ENCODE peak calls at places on chromosomes 3 and 15, in ten cellular contexts. C is choroid plexus epithelial cell, O is mesenchymal stem cell, S is mucosa of gallbladder, G is left cardiac atrium, F is OCI-LY7, N is T-helper 1 cell, R is ELR, D is CMK, E is upper lobe of left lung. A is an unnamed sample.

GRCh38 chr3:52845691-52846426 is 11.0 kb upstream of the MUSTN1 start:
- DNase-seq in O (no peak), C (no peak), F (peak), R (no peak), S (no peak), E (no peak), D (no peak), G (no peak), N (no peak), A (no peak)

GRCh38 chr3:133595341-133595740 is 21.9 kb downstream of the CDV3 start:
- DNase-seq in D (no peak), F (no peak), N (no peak), S (no peak), E (no peak), O (no peak), G (no peak), C (peak), R (peak), A (peak)

GRCh38 chr3:36944012-36944640 is 728 bp downstream of the TRANK1 start:
- DNase-seq in N (peak), D (no peak), S (peak), E (no peak), O (peak), C (peak), R (peak), F (peak), G (peak), A (peak)

GRCh38 chr3:159829056-159829995 is 159.3 kb upstream of the IL12A start:
- DNase-seq in O (peak), N (no peak), F (no peak), S (peak), R (peak), E (no peak), D (no peak), C (peak), G (peak), A (peak)

GRCh38 chr3:147397911-147398809 is 8.2 kb downstream of the ZIC4 start:
- DNase-seq in S (no peak), N (no peak), E (peak), C (peak), O (no peak), R (no peak), D (no peak), G (no peak), F (no peak), A (no peak)

GRCh38 chr15:82624008-82624407 is 23.2 kb downstream of the CPEB1 start:
- DNase-seq in D (no peak), C (no peak), N (no peak), G (no peak), S (no peak), E (no peak), O (no peak), R (no peak), F (no peak), A (no peak)

GRCh38 chr15:38818156-38818745 is 253.6 kb upstream of the RASGRP1 start:
- DNase-seq in N (no peak), D (no peak), E (peak), S (no peak), O (no peak), R (no peak), G (peak), F (no peak), C (no peak), A (no peak)

GRCh38 chr3:146241523-146242240 is 9.2 kb downstream of the PLSCR4 start:
- DNase-seq in R (no peak), F (no peak), N (no peak), O (no peak), G (no peak), D (no peak), S (peak), C (peak), E (no peak), A (peak)

GRCh38 chr15:62972814-62973213 is 69.7 kb upstream of the TPM1 start:
- DNase-seq in S (peak), F (no peak), N (no peak), O (peak), R (peak), D (no peak), E (no peak), G (no peak), C (peak), A (peak)

GRCh38 chr3:35291837-35292236 is 347.5 kb upstream of the ARPP21 start:
- DNase-seq in N (no peak), G (no peak), O (no peak), E (no peak), R (no peak), D (no peak), S (no peak), F (no peak), C (no peak), A (no peak)

GRCh38 chr15:75321711-75322110 is 14.2 kb upstream of the COMMD4 start:
- DNase-seq in F (no peak), S (no peak), O (no peak), E (no peak), G (no peak), C (no peak), D (no peak), N (no peak), R (no peak), A (no peak)

GRCh38 chr3:1228289-1228688 is 135.5 kb downstream of the CNTN6 start:
- DNase-seq in D (no peak), O (no peak), G (no peak), F (no peak), S (no peak), E (no peak), C (no peak), N (no peak), R (no peak), A (no peak)

GRCh38 chr3:126971891-126972351 is 11.0 kb upstream of the PLXNA1 start:
- DNase-seq in O (peak), G (peak), S (peak), E (peak), R (no peak), N (no peak), C (peak), D (no peak), F (no peak), A (peak)

GRCh38 chr3:9352917-9353823 is 9.7 kb upstream of the THUMPD3 start:
- DNase-seq in D (no peak), R (peak), E (no peak), G (peak), S (peak), O (peak), C (peak), N (peak), F (peak), A (peak)

GRCh38 chr3:157077565-157077991 is 82.4 kb downstream of the CCNL1 start:
- DNase-seq in O (peak), N (no peak), R (no peak), G (no peak), D (no peak), S (no peak), F (no peak), C (no peak), E (no peak), A (peak)

GRCh38 chr15:39321977-39322376 is 258.9 kb upstream of the THBS1 start:
- DNase-seq in C (peak), R (no peak), S (no peak), G (no peak), D (no peak), O (no peak), E (no peak), F (no peak), N (no peak), A (peak)

GRCh38 chr3:127101411-127102067 is 91.4 kb upstream of the PRR23E start:
- DNase-seq in C (no peak), N (no peak), F (no peak), S (no peak), R (no peak), E (no peak), G (no peak), D (no peak), O (no peak), A (no peak)

GRCh38 chr3:5767304-5767703 is 579.8 kb downstream of the EDEM1 start:
- DNase-seq in F (no peak), O (no peak), D (no peak), C (no peak), N (no peak), S (no peak), R (no peak), E (no peak), G (no peak), A (no peak)

GRCh38 chr3:10370429-10370828 is 49.5 kb upstream of the SEC13 start:
- DNase-seq in O (peak), E (no peak), F (no peak), G (no peak), C (peak), N (peak), D (no peak), R (peak), S (no peak), A (peak)

GRCh38 chr15:65286069-65286703 is 497 bp downstream of the PARP16 start:
- DNase-seq in D (no peak), O (peak), R (peak), C (no peak), G (peak), N (peak), E (peak), S (peak), F (peak), A (peak)

GRCh38 chr15:95987886-95988573 is 342.5 kb upstream of the NR2F2 start:
- DNase-seq in F (no peak), D (no peak), G (no peak), S (no peak), N (no peak), C (no peak), E (no peak), R (no peak), O (no peak), A (no peak)

GRCh38 chr15:47887181-47887580 is 169.9 kb downstream of the SEMA6D start:
- DNase-seq in E (no peak), F (no peak), R (no peak), O (no peak), S (no peak), G (no peak), C (no peak), D (no peak), N (no peak), A (no peak)

GRCh38 chr3:170233532-170233931 is 11.3 kb downstream of the PRKCI start:
- DNase-seq in R (peak), D (no peak), F (no peak), O (peak), S (no peak), E (no peak), N (no peak), G (no peak), C (peak), A (peak)

GRCh38 chr3:122461834-122462233 is 46.0 kb upstream of the WDR5B start:
- DNase-seq in O (no peak), D (no peak), S (no peak), N (no peak), E (no peak), R (no peak), C (no peak), F (no peak), G (no peak), A (no peak)

GRCh38 chr3:99892332-99892731 is 74.7 kb downstream of the CMSS1 start:
- DNase-seq in N (no peak), O (no peak), E (no peak), R (no peak), S (no peak), D (no peak), G (no peak), C (no peak), F (no peak), A (no peak)

GRCh38 chr3:183094711-183095110 is 4.6 kb downstream of the MCCC1 start:
- DNase-seq in R (no peak), O (no peak), E (no peak), N (no peak), D (no peak), F (no peak), S (no peak), G (no peak), C (no peak), A (no peak)

GRCh38 chr3:121883507-121883906 is 10.7 kb upstream of the SLC15A2 start:
- DNase-seq in F (peak), S (no peak), E (no peak), O (peak), D (no peak), N (peak), G (no peak), C (peak), R (peak), A (peak)

GRCh38 chr3:12135029-12135634 is 23.6 kb downstream of the TIMP4 start:
- DNase-seq in D (no peak), F (peak), R (peak), E (peak), N (peak), S (peak), C (peak), O (peak), G (peak), A (peak)

GRCh38 chr3:170724599-170724998 is 138.7 kb upstream of the SLC7A14 start:
- DNase-seq in D (no peak), E (no peak), S (no peak), F (no peak), N (no peak), O (peak), C (peak), R (peak), G (peak), A (peak)

GRCh38 chr3:179026636-179027035 is 45.0 kb downstream of the ZMAT3 start:
- DNase-seq in O (peak), S (no peak), D (no peak), C (peak), G (no peak), N (no peak), E (no peak), F (no peak), R (peak), A (no peak)

GRCh38 chr15:35755237-35755802 is 209.4 kb upstream of the DPH6 start:
- DNase-seq in E (no peak), G (no peak), N (no peak), R (no peak), F (no peak), O (peak), D (no peak), C (no peak), S (no peak), A (no peak)

GRCh38 chr3:74074700-74075099 is 450.0 kb upstream of the PDZRN3 start:
- DNase-seq in R (no peak), N (no peak), C (no peak), S (no peak), E (no peak), G (no peak), D (no peak), F (no peak), O (no peak), A (no peak)

GRCh38 chr15:76514292-76514691 is 177.7 kb downstream of the ISL2 start:
- DNase-seq in S (peak), E (no peak), R (no peak), N (no peak), D (no peak), F (no peak), C (no peak), G (no peak), O (no peak), A (no peak)

GRCh38 chr3:127547761-127548605 is 42.5 kb downstream of the TPRA1 start:
- DNase-seq in F (peak), D (peak), R (peak), O (peak), C (peak), S (peak), G (peak), E (peak), N (peak), A (peak)